ENCODE peak calls at places on chromosome 1, in five cellular contexts. One of them, this sample, is unnamed.
A peak's percentile ranks its signal among the peaks of the same experiment; 100 is the strongest.

GRCh38 chr1:94061513-94062443 is 59.2 kb downstream of the ABCA4 start:
- DNase-seq in uterus: peak; percentile 65
- DNase-seq in NCI-H2081: peak; percentile 52
- DNase-seq in stimulated activated CD8-positive, alpha-beta memory T cell treated with anti-CD3 and anti-CD28 coated beads, Interleukin-7, amount 100 ng/mL, for 24 hours: no peak
- DNase-seq in stimulated activated CD4-positive, alpha-beta T cell treated with anti-CD3 and anti-CD28 coated beads, Interleukin-1b, Interleukin-23, amount 100 ng/mL, for 24 hours: no peak
- DNase-seq in this sample: peak; percentile 11

GRCh38 chr1:41907446-41907845 is 11.3 kb downstream of the HIVEP3 start:
- DNase-seq in uterus: no peak
- DNase-seq in NCI-H2081: no peak
- DNase-seq in stimulated activated CD8-positive, alpha-beta memory T cell treated with anti-CD3 and anti-CD28 coated beads, Interleukin-7, amount 100 ng/mL, for 24 hours: no peak
- DNase-seq in stimulated activated CD4-positive, alpha-beta T cell treated with anti-CD3 and anti-CD28 coated beads, Interleukin-1b, Interleukin-23, amount 100 ng/mL, for 24 hours: no peak
- DNase-seq in this sample: no peak

GRCh38 chr1:8115031-8115768 is 89.1 kb upstream of the ERRFI1 start:
- DNase-seq in uterus: no peak
- DNase-seq in NCI-H2081: no peak
- DNase-seq in stimulated activated CD8-positive, alpha-beta memory T cell treated with anti-CD3 and anti-CD28 coated beads, Interleukin-7, amount 100 ng/mL, for 24 hours: no peak
- DNase-seq in stimulated activated CD4-positive, alpha-beta T cell treated with anti-CD3 and anti-CD28 coated beads, Interleukin-1b, Interleukin-23, amount 100 ng/mL, for 24 hours: no peak
- DNase-seq in this sample: no peak

GRCh38 chr1:228141082-228141870 is 1.2 kb downstream of the GUK1 start:
- DNase-seq in uterus: peak; percentile 51
- DNase-seq in NCI-H2081: no peak
- DNase-seq in stimulated activated CD8-positive, alpha-beta memory T cell treated with anti-CD3 and anti-CD28 coated beads, Interleukin-7, amount 100 ng/mL, for 24 hours: no peak
- DNase-seq in stimulated activated CD4-positive, alpha-beta T cell treated with anti-CD3 and anti-CD28 coated beads, Interleukin-1b, Interleukin-23, amount 100 ng/mL, for 24 hours: no peak
- DNase-seq in this sample: peak; percentile 7

GRCh38 chr1:147808025-147808424 is 47.6 kb upstream of the GJA5 start:
- DNase-seq in uterus: peak; percentile 19
- DNase-seq in NCI-H2081: no peak
- DNase-seq in stimulated activated CD8-positive, alpha-beta memory T cell treated with anti-CD3 and anti-CD28 coated beads, Interleukin-7, amount 100 ng/mL, for 24 hours: no peak
- DNase-seq in stimulated activated CD4-positive, alpha-beta T cell treated with anti-CD3 and anti-CD28 coated beads, Interleukin-1b, Interleukin-23, amount 100 ng/mL, for 24 hours: no peak
- DNase-seq in this sample: no peak

GRCh38 chr1:8382051-8382505 is 64.2 kb downstream of the SLC45A1 start:
- DNase-seq in uterus: peak; percentile 12
- DNase-seq in NCI-H2081: no peak
- DNase-seq in stimulated activated CD8-positive, alpha-beta memory T cell treated with anti-CD3 and anti-CD28 coated beads, Interleukin-7, amount 100 ng/mL, for 24 hours: no peak
- DNase-seq in stimulated activated CD4-positive, alpha-beta T cell treated with anti-CD3 and anti-CD28 coated beads, Interleukin-1b, Interleukin-23, amount 100 ng/mL, for 24 hours: no peak
- DNase-seq in this sample: no peak

GRCh38 chr1:76066390-76066789 is 8.2 kb upstream of the ST6GALNAC3 start:
- DNase-seq in uterus: no peak
- DNase-seq in NCI-H2081: no peak
- DNase-seq in stimulated activated CD8-positive, alpha-beta memory T cell treated with anti-CD3 and anti-CD28 coated beads, Interleukin-7, amount 100 ng/mL, for 24 hours: no peak
- DNase-seq in stimulated activated CD4-positive, alpha-beta T cell treated with anti-CD3 and anti-CD28 coated beads, Interleukin-1b, Interleukin-23, amount 100 ng/mL, for 24 hours: no peak
- DNase-seq in this sample: no peak

GRCh38 chr1:924619-925323 is 1.0 kb downstream of the SAMD11 start:
- DNase-seq in uterus: no peak
- DNase-seq in NCI-H2081: no peak
- DNase-seq in stimulated activated CD8-positive, alpha-beta memory T cell treated with anti-CD3 and anti-CD28 coated beads, Interleukin-7, amount 100 ng/mL, for 24 hours: no peak
- DNase-seq in stimulated activated CD4-positive, alpha-beta T cell treated with anti-CD3 and anti-CD28 coated beads, Interleukin-1b, Interleukin-23, amount 100 ng/mL, for 24 hours: no peak
- DNase-seq in this sample: peak; percentile 49

GRCh38 chr1:23558140-23558871 is 995 bp downstream of the ID3 start:
- DNase-seq in uterus: peak; percentile 53
- DNase-seq in NCI-H2081: peak; percentile 68
- DNase-seq in stimulated activated CD8-positive, alpha-beta memory T cell treated with anti-CD3 and anti-CD28 coated beads, Interleukin-7, amount 100 ng/mL, for 24 hours: no peak
- DNase-seq in stimulated activated CD4-positive, alpha-beta T cell treated with anti-CD3 and anti-CD28 coated beads, Interleukin-1b, Interleukin-23, amount 100 ng/mL, for 24 hours: no peak
- DNase-seq in this sample: peak; percentile 55

GRCh38 chr1:174222166-174222949 is 63.0 kb downstream of the RABGAP1L start:
- DNase-seq in uterus: no peak
- DNase-seq in NCI-H2081: no peak
- DNase-seq in stimulated activated CD8-positive, alpha-beta memory T cell treated with anti-CD3 and anti-CD28 coated beads, Interleukin-7, amount 100 ng/mL, for 24 hours: no peak
- DNase-seq in stimulated activated CD4-positive, alpha-beta T cell treated with anti-CD3 and anti-CD28 coated beads, Interleukin-1b, Interleukin-23, amount 100 ng/mL, for 24 hours: no peak
- DNase-seq in this sample: no peak

GRCh38 chr1:42730988-42731387 is 9.0 kb downstream of the CLDN19 start:
- DNase-seq in uterus: no peak
- DNase-seq in NCI-H2081: peak; percentile 27
- DNase-seq in stimulated activated CD8-positive, alpha-beta memory T cell treated with anti-CD3 and anti-CD28 coated beads, Interleukin-7, amount 100 ng/mL, for 24 hours: peak; percentile 16
- DNase-seq in stimulated activated CD4-positive, alpha-beta T cell treated with anti-CD3 and anti-CD28 coated beads, Interleukin-1b, Interleukin-23, amount 100 ng/mL, for 24 hours: peak; percentile 45
- DNase-seq in this sample: no peak

GRCh38 chr1:203555046-203555445 is 61.1 kb downstream of the OPTC start:
- DNase-seq in uterus: peak; percentile 59
- DNase-seq in NCI-H2081: no peak
- DNase-seq in stimulated activated CD8-positive, alpha-beta memory T cell treated with anti-CD3 and anti-CD28 coated beads, Interleukin-7, amount 100 ng/mL, for 24 hours: no peak
- DNase-seq in stimulated activated CD4-positive, alpha-beta T cell treated with anti-CD3 and anti-CD28 coated beads, Interleukin-1b, Interleukin-23, amount 100 ng/mL, for 24 hours: no peak
- DNase-seq in this sample: no peak

GRCh38 chr1:183195146-183195571 is 9.1 kb downstream of the LAMC2 start:
- DNase-seq in uterus: no peak
- DNase-seq in NCI-H2081: no peak
- DNase-seq in stimulated activated CD8-positive, alpha-beta memory T cell treated with anti-CD3 and anti-CD28 coated beads, Interleukin-7, amount 100 ng/mL, for 24 hours: no peak
- DNase-seq in stimulated activated CD4-positive, alpha-beta T cell treated with anti-CD3 and anti-CD28 coated beads, Interleukin-1b, Interleukin-23, amount 100 ng/mL, for 24 hours: no peak
- DNase-seq in this sample: no peak

GRCh38 chr1:2368053-2368744 is 23.2 kb downstream of the MORN1 start:
- DNase-seq in uterus: no peak
- DNase-seq in NCI-H2081: no peak
- DNase-seq in stimulated activated CD8-positive, alpha-beta memory T cell treated with anti-CD3 and anti-CD28 coated beads, Interleukin-7, amount 100 ng/mL, for 24 hours: no peak
- DNase-seq in stimulated activated CD4-positive, alpha-beta T cell treated with anti-CD3 and anti-CD28 coated beads, Interleukin-1b, Interleukin-23, amount 100 ng/mL, for 24 hours: no peak
- DNase-seq in this sample: no peak

GRCh38 chr1:212794561-212795014 is 2.9 kb downstream of the TATDN3 start:
- DNase-seq in uterus: no peak
- DNase-seq in NCI-H2081: no peak
- DNase-seq in stimulated activated CD8-positive, alpha-beta memory T cell treated with anti-CD3 and anti-CD28 coated beads, Interleukin-7, amount 100 ng/mL, for 24 hours: no peak
- DNase-seq in stimulated activated CD4-positive, alpha-beta T cell treated with anti-CD3 and anti-CD28 coated beads, Interleukin-1b, Interleukin-23, amount 100 ng/mL, for 24 hours: no peak
- DNase-seq in this sample: no peak